ENCODE peak calls at places on chromosome 17, in nine cellular contexts. N, S, O, M, J, G, U, X and A are unnamed samples.
A peak's percentile ranks its signal among the peaks of the same experiment; 100 is the strongest.

GRCh38 chr17:62675260-62675659 is 47.8 kb downstream of the MRC2 start:
- DNase-seq in N (no peak), S (no peak), O (no peak), M (no peak), J (peak; percentile 70), G (no peak), U (no peak), X (no peak), A (no peak)

GRCh38 chr17:44492706-44493272 is 10.4 kb downstream of the GPATCH8 start:
- DNase-seq in N (no peak), S (no peak), O (no peak), M (no peak), J (no peak), G (no peak), U (no peak), X (no peak), A (no peak)

GRCh38 chr17:15038656-15039055 is 226.5 kb downstream of the PMP22 start:
- DNase-seq in N (no peak), S (no peak), O (peak; percentile 78), M (no peak), J (no peak), G (no peak), U (no peak), X (no peak), A (no peak)

GRCh38 chr17:34601431-34601830 is 22.0 kb downstream of the TMEM132E start:
- DNase-seq in N (no peak), S (no peak), O (no peak), M (no peak), J (no peak), G (no peak), U (no peak), X (no peak), A (no peak)

GRCh38 chr17:75514299-75515228 is 773 bp downstream of the CASKIN2 start:
- DNase-seq in N (no peak), S (peak; percentile 26), O (peak; percentile 74), M (no peak), J (peak; percentile 55), G (no peak), U (peak; percentile 84), X (no peak), A (peak; percentile 90)

GRCh38 chr17:77454560-77455095 is 313.9 kb downstream of the SEC14L1 start:
- DNase-seq in N (no peak), S (no peak), O (peak; percentile 87), M (no peak), J (no peak), G (no peak), U (peak; percentile 85), X (no peak), A (no peak)

GRCh38 chr17:79549111-79549915 is 61.5 kb downstream of the RBFOX3 start:
- DNase-seq in N (no peak), S (no peak), O (peak; percentile 79), M (no peak), J (no peak), G (no peak), U (peak; percentile 47), X (no peak), A (no peak)

GRCh38 chr17:64146418-64147109 is 16.6 kb upstream of the ERN1 start:
- DNase-seq in N (peak; percentile 64), S (peak; percentile 60), O (peak; percentile 81), M (peak; percentile 70), J (no peak), G (peak; percentile 35), U (peak; percentile 87), X (peak; percentile 47), A (peak; percentile 85)

GRCh38 chr17:64296246-64296645 is 33.2 kb upstream of the TEX2 start:
- DNase-seq in N (no peak), S (no peak), O (no peak), M (no peak), J (no peak), G (no peak), U (no peak), X (no peak), A (no peak)

GRCh38 chr17:43368740-43369506 is 29.9 kb upstream of the ARL4D start:
- DNase-seq in N (peak; percentile 76), S (peak; percentile 85), O (peak; percentile 97), M (peak; percentile 89), J (peak; percentile 85), G (peak; percentile 41), U (peak; percentile 93), X (peak; percentile 68), A (peak; percentile 78)

GRCh38 chr17:30236297-30236624 is 764 bp upstream of the SLC6A4 start:
- DNase-seq in N (no peak), S (no peak), O (no peak), M (no peak), J (no peak), G (no peak), U (peak; percentile 40), X (no peak), A (no peak)

GRCh38 chr17:30234296-30234695 is 1.2 kb downstream of the SLC6A4 start:
- DNase-seq in N (no peak), S (no peak), O (peak; percentile 41), M (no peak), J (no peak), G (no peak), U (peak; percentile 11), X (no peak), A (no peak)

GRCh38 chr17:30234954-30235353 is 543 bp downstream of the SLC6A4 start:
- DNase-seq in N (no peak), S (no peak), O (no peak), M (no peak), J (no peak), G (no peak), U (no peak), X (no peak), A (no peak)

GRCh38 chr17:30236807-30237206 is 1.3 kb upstream of the SLC6A4 start:
- DNase-seq in N (peak; percentile 15), S (peak; percentile 66), O (peak; percentile 88), M (peak; percentile 84), J (peak; percentile 25), G (no peak), U (peak; percentile 80), X (no peak), A (no peak)

GRCh38 chr17:30235386-30236296 is at the start of gene SLC6A4:
- DNase-seq in N (no peak), S (no peak), O (peak; percentile 79), M (no peak), J (no peak), G (no peak), U (peak; percentile 50), X (no peak), A (no peak)
- H3K4me3 ChIP-seq in N (peak within 1 kb of the TSS; percentile 50), S (peak within 1 kb of the TSS; percentile 49), O (peak within 1 kb of the TSS; percentile 76), M (peak within 1 kb of the TSS; percentile 10), J (peak within 1 kb of the TSS; percentile 31), G (peak within 1 kb of the TSS; percentile 42), U (no peak within 1 kb of the TSS), X (peak within 1 kb of the TSS; percentile 11), A (peak within 1 kb of the TSS; percentile 13)

DNA sequence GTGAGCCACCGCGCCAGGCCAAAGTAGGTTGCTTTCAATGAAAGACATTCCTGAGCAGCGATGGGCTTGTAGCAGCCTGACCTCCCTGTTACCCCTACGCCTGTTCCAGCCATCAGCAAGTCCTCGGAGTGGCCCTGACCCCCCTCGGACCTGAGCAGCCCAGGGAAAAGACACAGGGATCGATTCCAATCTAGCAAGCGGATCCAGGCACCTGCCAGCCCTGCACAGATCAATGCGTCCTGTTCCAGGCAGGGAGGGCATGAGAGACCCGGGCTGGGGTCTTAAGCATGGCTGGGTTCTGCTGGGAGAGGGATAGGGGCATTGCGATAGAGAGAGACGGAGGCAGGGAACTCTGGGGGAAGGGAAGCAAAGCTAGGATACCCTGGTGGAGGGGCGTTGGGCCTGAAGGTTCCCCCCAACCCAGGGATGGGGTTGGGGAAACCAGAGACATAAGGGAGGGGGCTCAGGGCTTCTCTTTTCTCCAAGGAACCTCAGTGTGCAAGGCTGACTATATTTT is 21.9 kb downstream of the SRCIN1 start:
- DNase-seq in N (no peak), S (no peak), O (peak; percentile 65), M (no peak), J (no peak), G (no peak), U (no peak), X (no peak), A (no peak)
- H3K4me1 ChIP-seq in N (no peaks in the 10 kb centered on the region), S (peaks cover 11% of the 10 kb centered on the region), O (peaks cover 4% of the 10 kb centered on the region), M (peaks cover 12% of the 10 kb centered on the region), J (no peaks in the 10 kb centered on the region), G (peaks cover 3% of the 10 kb centered on the region), U (peaks cover 15% of the 10 kb centered on the region), X (no peaks in the 10 kb centered on the region), A (peaks cover 3% of the 10 kb centered on the region)

DNA sequence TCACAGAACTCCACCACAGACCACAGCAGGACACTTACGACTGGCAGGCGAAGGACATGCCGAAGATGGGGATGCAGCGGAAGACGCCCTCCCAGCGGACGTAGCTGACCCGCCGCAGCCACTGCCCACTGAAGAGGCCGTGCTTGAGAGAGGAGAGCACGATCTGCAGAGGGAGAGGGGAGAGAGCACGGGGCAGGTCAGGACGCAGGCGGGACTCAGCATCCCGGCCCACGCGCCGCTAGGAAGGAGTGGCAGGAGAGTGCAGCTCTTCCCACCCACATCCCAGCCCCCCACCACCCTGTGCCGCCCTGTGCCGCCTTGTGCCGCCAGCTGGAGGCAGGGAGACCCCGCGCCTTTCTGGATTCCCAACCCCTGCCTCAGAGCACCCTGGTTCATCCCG is 14.5 kb downstream of the SLC38A10 start:
- DNase-seq in N (no peak), S (no peak), O (no peak), M (no peak), J (no peak), G (no peak), U (no peak), X (no peak), A (no peak)
- H3K27ac ChIP-seq in N (no peak overlapping the region), S (no peak overlapping the region), O (peak overlapping the region; percentile 53), M (no peak overlapping the region), J (no peak overlapping the region), G (no peak overlapping the region), U (no peak overlapping the region), X (no peak overlapping the region), A (no peak overlapping the region)

GRCh38 chr17:69090365-69090764 is 29.6 kb upstream of the ABCA9 start:
- DNase-seq in N (no peak), S (no peak), O (no peak), M (no peak), J (no peak), G (no peak), U (no peak), X (no peak), A (no peak)

GRCh38 chr17:69098635-69099034 is 37.9 kb upstream of the ABCA9 start:
- DNase-seq in N (no peak), S (no peak), O (no peak), M (no peak), J (no peak), G (no peak), U (no peak), X (no peak), A (no peak)

GRCh38 chr17:69093995-69094394 is 33.3 kb upstream of the ABCA9 start:
- DNase-seq in N (no peak), S (no peak), O (no peak), M (no peak), J (no peak), G (no peak), U (no peak), X (no peak), A (no peak)

GRCh38 chr17:69088643-69089200 is 28.0 kb upstream of the ABCA9 start:
- DNase-seq in N (no peak), S (no peak), O (no peak), M (no peak), J (no peak), G (no peak), U (no peak), X (no peak), A (no peak)

GRCh38 chr17:69093279-69093789 is 32.6 kb upstream of the ABCA9 start:
- DNase-seq in N (no peak), S (no peak), O (no peak), M (no peak), J (no peak), G (no peak), U (no peak), X (no peak), A (no peak)
- H3K4me3 ChIP-seq in N (peak overlapping the region; percentile 4), S (no peak overlapping the region), O (no peak overlapping the region), M (no peak overlapping the region), J (peak overlapping the region; percentile 6), G (no peak overlapping the region), U (no peak overlapping the region), X (no peak overlapping the region), A (no peak overlapping the region)